ENCODE peak calls at places on chromosomes 11 and 22, in eight cellular contexts. Z is coronary artery, C is IMR-90, E is omental fat pad, J is thoracic aorta, Q is left lung, M is HCT116, G is fibroblast of pulmonary artery. T is an unnamed sample.

GRCh38 chr11:77249427-77249826 is 52.1 kb downstream of the GDPD4 start:
- DNase-seq in M (peak; percentile 27), G (no peak), E (no peak), J (no peak), Z (no peak), Q (no peak), C (peak; percentile 48), T (no peak)

GRCh38 chr22:44383652-44384562 is 71.2 kb upstream of the SHISAL1 start:
- DNase-seq in J (no peak), G (no peak), Q (peak; percentile 37), M (no peak), E (no peak), C (no peak), Z (no peak), T (no peak)

GRCh38 chr11:128692750-128693578 is 908 bp upstream of the FLI1 start:
- DNase-seq in Z (no peak), Q (peak; percentile 89), C (no peak), J (no peak), G (peak; percentile 63), E (no peak), M (no peak), T (peak; percentile 43)

GRCh38 chr11:1500466-1501420 is 14.2 kb upstream of the MOB2 start:
- DNase-seq in J (no peak), Q (peak; percentile 56), C (no peak), M (no peak), Z (no peak), E (no peak), G (no peak), T (no peak)

GRCh38 chr11:59756496-59756840 is 1.3 kb downstream of the STX3 start:
- DNase-seq in J (no peak), E (no peak), Z (no peak), C (no peak), Q (no peak), M (no peak), G (peak; percentile 8), T (no peak)

GRCh38 chr11:47731466-47731865 is 16.3 kb upstream of the AGBL2 start:
- DNase-seq in M (no peak), G (no peak), J (no peak), E (no peak), Q (no peak), Z (no peak), C (no peak), T (no peak)

GRCh38 chr22:25843660-25844275 is 101.8 kb downstream of the MYO18B start:
- DNase-seq in M (no peak), G (no peak), Z (peak; percentile 50), J (no peak), C (no peak), E (no peak), Q (no peak), T (no peak)

GRCh38 chr11:76371170-76371569 is 9.8 kb downstream of the THAP12 start:
- DNase-seq in J (no peak), Q (no peak), Z (no peak), E (no peak), C (peak; percentile 94), G (peak; percentile 77), M (peak; percentile 28), T (no peak)

GRCh38 chr11:34250732-34251639 is 106.8 kb downstream of the ABTB2 start:
- DNase-seq in M (peak; percentile 75), Z (peak; percentile 79), Q (peak; percentile 80), J (peak; percentile 43), C (peak; percentile 7), E (no peak), G (peak; percentile 34), T (peak; percentile 50)

GRCh38 chr11:132941761-132942160 is 590.5 kb downstream of the OPCML start:
- DNase-seq in G (no peak), E (no peak), C (no peak), M (no peak), J (no peak), Z (no peak), Q (no peak), T (no peak)

GRCh38 chr11:132943737-132944556 is 588.4 kb downstream of the OPCML start:
- DNase-seq in G (no peak), M (no peak), C (no peak), E (no peak), J (no peak), Q (peak; percentile 74), Z (no peak), T (no peak)

GRCh38 chr11:132941024-132941646 is 591.2 kb downstream of the OPCML start:
- DNase-seq in E (no peak), G (peak; percentile 42), Q (no peak), M (no peak), J (no peak), Z (no peak), C (peak; percentile 43), T (no peak)

GRCh38 chr11:132943325-132943736 is 589.0 kb downstream of the OPCML start:
- DNase-seq in C (no peak), E (no peak), Z (no peak), J (no peak), Q (no peak), G (no peak), M (no peak), T (no peak)

GRCh38 chr11:132942611-132943324 is 589.5 kb downstream of the OPCML start:
- DNase-seq in C (no peak), M (no peak), Q (peak; percentile 77), E (no peak), Z (no peak), G (no peak), J (no peak), T (no peak)
- TF ChIP-seq CTCF in C (no peak), M (no peak), Q (no peak), E (no peak), Z (no peak), G (no peak), J (no peak), T (no peak)

GRCh38 chr11:93288079-93288478 is 42.5 kb upstream of the DEUP1 start:
- DNase-seq in Q (no peak), J (no peak), E (no peak), C (no peak), G (no peak), Z (no peak), M (no peak), T (no peak)

GRCh38 chr11:93288767-93289166 is 41.8 kb upstream of the DEUP1 start:
- DNase-seq in J (no peak), Z (no peak), C (no peak), G (no peak), M (no peak), Q (no peak), E (no peak), T (no peak)

GRCh38 chr11:93285430-93285829 is 45.1 kb upstream of the DEUP1 start:
- DNase-seq in J (no peak), Z (no peak), C (no peak), M (no peak), G (no peak), Q (no peak), E (no peak), T (no peak)

GRCh38 chr11:93290061-93290460 is 40.5 kb upstream of the DEUP1 start:
- DNase-seq in Z (no peak), M (no peak), C (no peak), E (no peak), G (no peak), Q (no peak), J (no peak), T (no peak)

DNA sequence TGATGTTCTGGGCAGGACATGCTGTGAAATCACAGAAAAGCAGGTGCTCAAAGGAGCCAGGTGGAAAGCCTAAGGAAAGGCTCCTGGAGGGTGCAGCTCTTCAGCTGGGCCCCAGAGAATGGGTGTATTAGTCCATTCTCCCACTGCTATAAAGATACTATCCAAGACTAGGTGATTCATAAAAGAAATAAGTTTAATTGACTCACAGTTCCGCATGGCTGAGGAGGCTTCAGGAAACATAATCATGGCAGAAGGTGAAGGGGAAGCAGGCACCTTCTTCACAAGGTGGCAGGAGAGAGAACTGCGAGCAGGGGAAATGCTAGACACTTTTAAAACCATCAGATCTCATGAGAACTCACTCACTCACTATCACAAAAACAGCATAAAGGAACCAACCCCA is 43.1 kb upstream of the DEUP1 start:
- DNase-seq in J (no peak), Q (no peak), E (no peak), G (no peak), C (no peak), Z (no peak), M (no peak), T (no peak)
- TF ChIP-seq CTCF in J (no peak), Q (no peak), E (no peak), G (no peak), C (no peak), Z (no peak), M (no peak), T (no peak)

DNA sequence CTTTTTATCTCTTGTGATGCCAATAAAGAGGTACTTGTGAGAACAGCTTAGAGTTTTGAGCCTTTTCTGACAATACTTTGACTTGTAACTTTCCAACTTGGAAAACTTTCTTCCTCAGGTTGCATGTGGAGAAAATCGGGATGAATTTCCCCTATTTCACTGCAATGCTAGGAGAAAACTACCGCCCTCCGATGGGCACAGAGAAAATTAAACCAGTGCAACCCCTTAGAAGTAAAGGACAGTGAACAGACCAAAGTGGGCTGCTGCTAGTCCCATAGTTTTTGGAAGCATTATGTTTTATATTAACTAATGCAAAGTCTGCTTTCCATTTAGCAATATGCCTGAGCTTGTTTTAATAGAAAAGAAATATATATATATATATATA is 195.5 kb upstream of the RAG2 start:
- DNase-seq in M (no peak), Z (no peak), Q (no peak), C (no peak), G (no peak), E (no peak), J (no peak), T (no peak)
- TF ChIP-seq CTCF in M (peak; percentile 37), Z (no peak), Q (peak; percentile 11), C (no peak), G (peak; percentile 25), E (no peak), J (no peak), T (no peak)

GRCh38 chr22:23178512-23179254 is 1.6 kb upstream of the BCR start:
- DNase-seq in Q (peak; percentile 91), E (peak; percentile 38), Z (no peak), J (no peak), G (peak; percentile 70), M (peak; percentile 27), C (peak; percentile 38), T (peak; percentile 69)

GRCh38 chr22:23181763-23182288 is 1.5 kb downstream of the BCR start:
- DNase-seq in E (no peak), Z (no peak), M (no peak), Q (peak; percentile 80), G (no peak), C (no peak), J (no peak), T (no peak)

GRCh38 chr22:23179381-23180294 is 671 bp upstream of the BCR start:
- DNase-seq in C (no peak), M (no peak), E (no peak), G (no peak), J (peak; percentile 21), Z (peak; percentile 84), Q (peak; percentile 76), T (no peak)

GRCh38 chr22:23180893-23181762 is 819 bp downstream of the BCR start:
- DNase-seq in G (no peak), Z (no peak), E (no peak), C (no peak), Q (peak; percentile 86), J (no peak), M (no peak), T (no peak)

DNA sequence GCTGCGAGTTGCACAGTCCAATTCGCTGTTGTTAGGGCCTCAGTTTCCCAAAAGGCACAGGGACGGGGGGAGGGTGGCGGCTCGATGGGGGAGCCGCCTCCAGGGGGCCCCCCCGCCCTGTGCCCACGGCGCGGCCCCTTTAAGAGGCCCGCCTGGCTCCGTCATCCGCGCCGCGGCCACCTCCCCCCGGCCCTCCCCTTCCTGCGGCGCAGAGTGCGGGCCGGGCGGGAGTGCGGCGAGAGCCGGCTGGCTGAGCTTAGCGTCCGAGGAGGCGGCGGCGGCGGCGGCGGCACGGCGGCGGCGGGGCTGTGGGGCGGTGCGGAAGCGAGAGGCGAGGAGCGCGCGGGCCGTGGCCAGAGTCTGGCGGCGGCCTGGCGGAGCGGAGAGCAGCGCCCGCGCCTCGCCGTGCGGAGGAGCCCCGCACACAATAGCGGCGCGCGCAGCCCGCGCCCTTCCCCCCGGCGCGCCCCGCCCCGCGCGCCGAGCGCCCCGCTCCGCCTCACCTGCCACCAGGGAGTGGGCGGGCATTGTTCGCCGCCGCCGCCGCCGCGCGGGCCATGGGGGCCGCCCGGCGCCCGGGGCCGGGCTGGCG is at the start of gene BCR:
- DNase-seq in Q (peak; percentile 94), Z (no peak), M (peak; percentile 34), G (peak; percentile 71), J (no peak), C (peak; percentile 65), E (no peak), T (peak; percentile 73)
- TF ChIP-seq CTCF in Q (no peak), Z (no peak), M (no peak), G (no peak), J (no peak), C (no peak), E (no peak), T (no peak)